ENCODE peak calls at places on chromosomes 11 and 22, in five cellular contexts. One of them, this sample, is unnamed. For H3K4me1, the result is how much of the 10 kb centered on the place peaks cover.

GRCh38 chr11:11428714-11429113 is 75.7 kb upstream of the CSNK2A3 start:
- DNase-seq in adrenal gland: no peak
- DNase-seq in A549: no peak
- DNase-seq in ovary: no peak
- DNase-seq in OCI-LY7: no peak
- DNase-seq in this sample: no peak

GRCh38 chr11:10807629-10808552 is 835 bp downstream of the EIF4G2 start:
- DNase-seq in adrenal gland: peak
- DNase-seq in A549: no peak
- DNase-seq in ovary: peak
- DNase-seq in OCI-LY7: peak
- DNase-seq in this sample: peak

GRCh38 chr11:103053997-103054396 is 38.0 kb downstream of the DCUN1D5 start:
- DNase-seq in adrenal gland: no peak
- DNase-seq in A549: no peak
- DNase-seq in ovary: no peak
- DNase-seq in OCI-LY7: no peak
- DNase-seq in this sample: no peak

GRCh38 chr11:132234878-132235277 is 864.5 kb downstream of the NTM start:
- DNase-seq in adrenal gland: no peak
- DNase-seq in A549: no peak
- DNase-seq in ovary: no peak
- DNase-seq in OCI-LY7: no peak
- DNase-seq in this sample: no peak

GRCh38 chr11:76656571-76657081 is 13.9 kb downstream of the LRRC32 start:
- DNase-seq in adrenal gland: no peak
- DNase-seq in A549: no peak
- DNase-seq in ovary: no peak
- DNase-seq in OCI-LY7: no peak
- DNase-seq in this sample: peak

GRCh38 chr11:1468473-1469066 is 18.0 kb downstream of the MOB2 start:
- DNase-seq in adrenal gland: no peak
- DNase-seq in A549: no peak
- DNase-seq in ovary: no peak
- DNase-seq in OCI-LY7: no peak
- DNase-seq in this sample: no peak

GRCh38 chr11:1402355-1402754 is 12.6 kb downstream of the BRSK2 start:
- DNase-seq in adrenal gland: no peak
- DNase-seq in A549: no peak
- DNase-seq in ovary: no peak
- DNase-seq in OCI-LY7: no peak
- DNase-seq in this sample: no peak

GRCh38 chr11:107545101-107545514 is 20.4 kb downstream of the ALKBH8 start:
- DNase-seq in adrenal gland: no peak
- DNase-seq in A549: no peak
- DNase-seq in ovary: no peak
- DNase-seq in OCI-LY7: no peak
- DNase-seq in this sample: no peak

GRCh38 chr11:30196400-30197206 is 34.2 kb upstream of the FSHB start:
- DNase-seq in adrenal gland: peak
- DNase-seq in A549: peak
- DNase-seq in ovary: peak
- DNase-seq in OCI-LY7: peak
- DNase-seq in this sample: peak

GRCh38 chr22:17446704-17447103 is 77.4 kb downstream of the CECR2 start:
- DNase-seq in adrenal gland: no peak
- DNase-seq in A549: no peak
- DNase-seq in ovary: no peak
- DNase-seq in OCI-LY7: no peak
- DNase-seq in this sample: no peak

GRCh38 chr22:23547818-23548500 is 32.1 kb downstream of the IGLL1 start:
- DNase-seq in adrenal gland: no peak
- DNase-seq in A549: no peak
- DNase-seq in ovary: no peak
- DNase-seq in OCI-LY7: no peak
- DNase-seq in this sample: no peak

GRCh38 chr11:65773784-65774411 is 6.9 kb downstream of the AP5B1 start:
- DNase-seq in adrenal gland: no peak
- DNase-seq in A549: no peak
- DNase-seq in ovary: no peak
- DNase-seq in OCI-LY7: peak
- DNase-seq in this sample: no peak

GRCh38 chr11:129247129-129247528 is 55.0 kb upstream of the ARHGAP32 start:
- DNase-seq in adrenal gland: no peak
- DNase-seq in A549: peak
- DNase-seq in ovary: no peak
- DNase-seq in OCI-LY7: no peak
- DNase-seq in this sample: no peak

GRCh38 chr11:65279713-65280459 is 18.1 kb downstream of the POLA2 start:
- DNase-seq in adrenal gland: peak
- DNase-seq in A549: peak
- DNase-seq in ovary: peak
- DNase-seq in OCI-LY7: no peak
- DNase-seq in this sample: no peak

GRCh38 chr22:50294319-50294656 is 13.2 kb downstream of the PLXNB2 start:
- DNase-seq in adrenal gland: no peak
- DNase-seq in A549: no peak
- DNase-seq in ovary: no peak
- DNase-seq in OCI-LY7: no peak
- DNase-seq in this sample: no peak
- H3K4me1 ChIP-seq in adrenal gland: half or more
- H3K4me1 ChIP-seq in A549: under half
- H3K4me1 ChIP-seq in ovary: under half
- H3K4me1 ChIP-seq in OCI-LY7: half or more
- H3K4me1 ChIP-seq in this sample: under half

GRCh38 chr11:57072640-57073039 is 83.9 kb downstream of the OR5AK2 start:
- DNase-seq in adrenal gland: no peak
- DNase-seq in A549: peak
- DNase-seq in ovary: no peak
- DNase-seq in OCI-LY7: no peak
- DNase-seq in this sample: no peak

GRCh38 chr11:57069942-57070341 is 81.2 kb downstream of the OR5AK2 start:
- DNase-seq in adrenal gland: no peak
- DNase-seq in A549: no peak
- DNase-seq in ovary: no peak
- DNase-seq in OCI-LY7: no peak
- DNase-seq in this sample: peak

GRCh38 chr11:57073121-57073520 is 84.4 kb downstream of the OR5AK2 start:
- DNase-seq in adrenal gland: no peak
- DNase-seq in A549: no peak
- DNase-seq in ovary: no peak
- DNase-seq in OCI-LY7: no peak
- DNase-seq in this sample: peak

GRCh38 chr11:57071829-57072228 is 83.1 kb downstream of the OR5AK2 start:
- DNase-seq in adrenal gland: no peak
- DNase-seq in A549: no peak
- DNase-seq in ovary: no peak
- DNase-seq in OCI-LY7: no peak
- DNase-seq in this sample: no peak
- H3K27ac ChIP-seq in adrenal gland: no peak
- H3K27ac ChIP-seq in A549: peak
- H3K27ac ChIP-seq in ovary: no peak
- H3K27ac ChIP-seq in OCI-LY7: no peak
- H3K27ac ChIP-seq in this sample: no peak

GRCh38 chr22:20129747-20130014 is 1.9 kb upstream of the ZDHHC8 start:
- DNase-seq in adrenal gland: no peak
- DNase-seq in A549: no peak
- DNase-seq in ovary: no peak
- DNase-seq in OCI-LY7: no peak
- DNase-seq in this sample: no peak

GRCh38 chr22:20128902-20129746 is 2.5 kb upstream of the ZDHHC8 start:
- DNase-seq in adrenal gland: no peak
- DNase-seq in A549: no peak
- DNase-seq in ovary: no peak
- DNase-seq in OCI-LY7: peak
- DNase-seq in this sample: peak

GRCh38 chr22:20131593-20131855 is at the start of gene ZDHHC8:
- DNase-seq in adrenal gland: no peak
- DNase-seq in A549: no peak
- DNase-seq in ovary: peak
- DNase-seq in OCI-LY7: no peak
- DNase-seq in this sample: peak

GRCh38 chr22:20130739-20131592 is 638 bp upstream of the ZDHHC8 start:
- DNase-seq in adrenal gland: peak
- DNase-seq in A549: no peak
- DNase-seq in ovary: peak
- DNase-seq in OCI-LY7: no peak
- DNase-seq in this sample: peak

DNA sequence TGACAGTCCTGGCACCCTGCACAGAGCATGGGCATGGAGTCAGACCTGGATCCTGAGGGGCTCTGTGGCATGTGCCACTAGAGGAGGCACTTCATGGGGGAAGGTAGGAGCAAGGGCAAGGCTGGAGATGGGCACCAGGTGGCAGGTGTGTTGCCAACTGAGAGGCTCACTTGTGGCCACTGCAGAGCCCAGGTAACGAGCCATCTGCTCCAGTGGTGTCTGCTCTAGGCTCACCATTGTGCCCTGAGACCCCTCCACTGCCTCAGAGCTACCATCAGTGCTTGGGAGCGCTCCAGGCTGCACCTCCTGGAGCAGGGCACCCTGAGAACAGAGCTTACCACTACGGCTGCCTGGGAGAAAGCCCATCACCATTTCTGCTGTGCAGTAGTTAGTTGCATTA is 1.3 kb upstream of the ZDHHC8 start:
- DNase-seq in adrenal gland: no peak
- DNase-seq in A549: no peak
- DNase-seq in ovary: no peak
- DNase-seq in OCI-LY7: no peak
- DNase-seq in this sample: no peak
- TF ChIP-seq CTCF in adrenal gland: no peak
- TF ChIP-seq CTCF in A549: no peak
- TF ChIP-seq CTCF in ovary: no peak
- TF ChIP-seq CTCF in OCI-LY7: no peak
- TF ChIP-seq CTCF in this sample: no peak

GRCh38 chr22:36863281-36863680 is 2.5 kb downstream of the NCF4 start:
- DNase-seq in adrenal gland: no peak
- DNase-seq in A549: no peak
- DNase-seq in ovary: no peak
- DNase-seq in OCI-LY7: no peak
- DNase-seq in this sample: no peak

GRCh38 chr22:36862251-36863242 is 1.7 kb downstream of the NCF4 start:
- DNase-seq in adrenal gland: no peak
- DNase-seq in A549: no peak
- DNase-seq in ovary: no peak
- DNase-seq in OCI-LY7: peak
- DNase-seq in this sample: no peak

GRCh38 chr22:36863979-36864378 is 3.2 kb downstream of the NCF4 start:
- DNase-seq in adrenal gland: no peak
- DNase-seq in A549: no peak
- DNase-seq in ovary: no peak
- DNase-seq in OCI-LY7: no peak
- DNase-seq in this sample: no peak

GRCh38 chr22:36865346-36865745 is 4.5 kb downstream of the NCF4 start:
- DNase-seq in adrenal gland: no peak
- DNase-seq in A549: no peak
- DNase-seq in ovary: no peak
- DNase-seq in OCI-LY7: no peak
- DNase-seq in this sample: peak

GRCh38 chr22:36864454-36865215 is 3.8 kb downstream of the NCF4 start:
- DNase-seq in adrenal gland: no peak
- DNase-seq in A549: no peak
- DNase-seq in ovary: no peak
- DNase-seq in OCI-LY7: no peak
- DNase-seq in this sample: no peak
- H3K4me1 ChIP-seq in adrenal gland: under half
- H3K4me1 ChIP-seq in A549: under half
- H3K4me1 ChIP-seq in ovary: under half
- H3K4me1 ChIP-seq in OCI-LY7: under half
- H3K4me1 ChIP-seq in this sample: under half

GRCh38 chr11:64128255-64129006 is 37.5 kb downstream of the MACROD1 start:
- DNase-seq in adrenal gland: no peak
- DNase-seq in A549: no peak
- DNase-seq in ovary: no peak
- DNase-seq in OCI-LY7: no peak
- DNase-seq in this sample: no peak
- H3K27ac ChIP-seq in adrenal gland: no peak
- H3K27ac ChIP-seq in A549: no peak
- H3K27ac ChIP-seq in ovary: no peak
- H3K27ac ChIP-seq in OCI-LY7: no peak
- H3K27ac ChIP-seq in this sample: no peak

GRCh38 chr22:19964701-19965386 is 23.2 kb upstream of the TXNRD2 start:
- DNase-seq in adrenal gland: no peak
- DNase-seq in A549: no peak
- DNase-seq in ovary: no peak
- DNase-seq in OCI-LY7: no peak
- DNase-seq in this sample: no peak

GRCh38 chr22:19966908-19967750 is 25.5 kb upstream of the TXNRD2 start:
- DNase-seq in adrenal gland: no peak
- DNase-seq in A549: no peak
- DNase-seq in ovary: no peak
- DNase-seq in OCI-LY7: no peak
- DNase-seq in this sample: no peak

GRCh38 chr22:19963863-19964642 is 22.4 kb upstream of the TXNRD2 start:
- DNase-seq in adrenal gland: no peak
- DNase-seq in A549: no peak
- DNase-seq in ovary: no peak
- DNase-seq in OCI-LY7: no peak
- DNase-seq in this sample: no peak

GRCh38 chr22:19967850-19968449 is 26.3 kb upstream of the TXNRD2 start:
- DNase-seq in adrenal gland: no peak
- DNase-seq in A549: no peak
- DNase-seq in ovary: no peak
- DNase-seq in OCI-LY7: no peak
- DNase-seq in this sample: no peak

GRCh38 chr22:19965771-19966709 is 24.4 kb upstream of the TXNRD2 start:
- DNase-seq in adrenal gland: no peak
- DNase-seq in A549: no peak
- DNase-seq in ovary: no peak
- DNase-seq in OCI-LY7: peak
- DNase-seq in this sample: no peak
- TF ChIP-seq CTCF in adrenal gland: no peak
- TF ChIP-seq CTCF in A549: no peak
- TF ChIP-seq CTCF in ovary: no peak
- TF ChIP-seq CTCF in OCI-LY7: peak
- TF ChIP-seq CTCF in this sample: peak

DNA sequence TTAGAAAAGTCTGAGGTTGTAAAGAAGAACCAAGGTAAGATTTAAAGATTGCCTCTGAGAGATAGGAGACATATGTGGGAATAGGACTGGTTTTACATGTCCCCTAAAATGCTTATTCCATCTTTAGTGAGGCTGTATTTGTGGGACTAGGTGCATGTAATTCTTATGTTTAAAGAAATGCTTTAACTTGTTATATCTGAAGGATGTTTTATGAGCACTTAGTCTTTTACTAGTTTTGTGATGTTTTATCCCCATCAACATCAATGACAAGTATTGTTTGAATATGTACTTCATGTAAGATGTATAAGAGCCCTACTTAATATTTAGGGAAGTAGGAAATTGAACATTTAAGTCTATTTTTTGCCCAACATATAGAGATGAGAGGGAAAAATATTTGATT is 24.7 kb downstream of the GRAMD1B start:
- DNase-seq in adrenal gland: no peak
- DNase-seq in A549: no peak
- DNase-seq in ovary: no peak
- DNase-seq in OCI-LY7: no peak
- DNase-seq in this sample: no peak
- H3K4me1 ChIP-seq in adrenal gland: half or more
- H3K4me1 ChIP-seq in A549: half or more
- H3K4me1 ChIP-seq in ovary: under half
- H3K4me1 ChIP-seq in OCI-LY7: under half
- H3K4me1 ChIP-seq in this sample: under half